ENCODE peak calls at places on chromosomes 12 and 14, in six cellular contexts. G, U, J, I, V and Q are unnamed samples.

GRCh38 chr12:120367252-120367923 is 1.6 kb downstream of the MSI1 start:
- DNase-seq in G (no peak), U (no peak), J (no peak), I (no peak), V (peak; percentile 12), Q (no peak)

GRCh38 chr12:64672925-64673409 is 62.7 kb downstream of the RASSF3 start:
- DNase-seq in G (peak; percentile 57), U (no peak), J (no peak), I (no peak), V (peak; percentile 68), Q (no peak)

GRCh38 chr12:12376636-12377448 is 20.0 kb downstream of the BORCS5 start:
- DNase-seq in G (peak; percentile 57), U (no peak), J (no peak), I (no peak), V (peak; percentile 69), Q (no peak)

GRCh38 chr12:116559330-116560080 is at the start of gene MAP1LC3B2:
- DNase-seq in G (no peak), U (peak; percentile 20), J (peak; percentile 72), I (peak; percentile 59), V (peak; percentile 99), Q (no peak)

GRCh38 chr12:26156201-26156871 is 31.5 kb upstream of the BHLHE41 start:
- DNase-seq in G (no peak), U (no peak), J (no peak), I (no peak), V (peak; percentile 68), Q (no peak)

GRCh38 chr14:78005325-78005724 is 164.8 kb upstream of the NRXN3 start:
- DNase-seq in G (peak; percentile 18), U (no peak), J (no peak), I (no peak), V (no peak), Q (no peak)

GRCh38 chr14:22319526-22320352 is 269.3 kb downstream of the DAD1 start:
- DNase-seq in G (peak; percentile 25), U (no peak), J (peak; percentile 76), I (no peak), V (peak; percentile 51), Q (no peak)

GRCh38 chr12:125114365-125115141 is 49.3 kb downstream of the AACS start:
- DNase-seq in G (no peak), U (no peak), J (no peak), I (peak; percentile 1), V (no peak), Q (no peak)

GRCh38 chr12:79128956-79129355 is 264.4 kb downstream of the SYT1 start:
- DNase-seq in G (no peak), U (no peak), J (no peak), I (no peak), V (no peak), Q (no peak)

GRCh38 chr12:67085699-67086098 is 183.5 kb upstream of the CAND1 start:
- DNase-seq in G (no peak), U (no peak), J (no peak), I (no peak), V (no peak), Q (no peak)

GRCh38 chr12:82089369-82090121 is 268.6 kb downstream of the CCDC59 start:
- DNase-seq in G (no peak), U (no peak), J (no peak), I (no peak), V (no peak), Q (no peak)

GRCh38 chr12:117643971-117644370 is 282.5 kb upstream of the NOS1 start:
- DNase-seq in G (no peak), U (no peak), J (no peak), I (no peak), V (no peak), Q (no peak)

GRCh38 chr14:76133103-76133502 is 18.6 kb upstream of the GPATCH2L start:
- DNase-seq in G (peak; percentile 21), U (no peak), J (no peak), I (no peak), V (peak; percentile 66), Q (no peak)

GRCh38 chr12:62290804-62291203 is 30.6 kb downstream of the USP15 start:
- DNase-seq in G (no peak), U (no peak), J (no peak), I (no peak), V (no peak), Q (no peak)

GRCh38 chr14:92600318-92601053 is 86.9 kb downstream of the RIN3 start:
- DNase-seq in G (peak; percentile 80), U (no peak), J (no peak), I (no peak), V (no peak), Q (no peak)

GRCh38 chr12:47025349-47025748 is 54.1 kb upstream of the PCED1B start:
- DNase-seq in G (no peak), U (no peak), J (no peak), I (no peak), V (no peak), Q (no peak)

GRCh38 chr14:51776102-51776894 is 84.1 kb upstream of the GNG2 start:
- DNase-seq in G (peak; percentile 66), U (no peak), J (peak; percentile 77), I (peak; percentile 22), V (peak; percentile 53), Q (peak; percentile 2)

GRCh38 chr14:101351146-101351545 is 210.1 kb upstream of the DIO3 start:
- DNase-seq in G (no peak), U (no peak), J (no peak), I (no peak), V (no peak), Q (no peak)

GRCh38 chr12:116827432-116827831 is 53.8 kb downstream of the HRK start:
- DNase-seq in G (no peak), U (no peak), J (no peak), I (no peak), V (no peak), Q (no peak)

GRCh38 chr12:67773896-67774295 is 125.4 kb downstream of the DYRK2 start:
- DNase-seq in G (no peak), U (no peak), J (no peak), I (no peak), V (no peak), Q (no peak)

GRCh38 chr14:103887170-103887501 is 39.8 kb upstream of the PPP1R13B start:
- DNase-seq in G (no peak), U (no peak), J (no peak), I (no peak), V (no peak), Q (no peak)

GRCh38 chr14:64821651-64822050 is 58.1 kb downstream of the SPTB start:
- DNase-seq in G (no peak), U (no peak), J (no peak), I (no peak), V (no peak), Q (no peak)

GRCh38 chr12:112716099-112717093 is 75.2 kb upstream of the RPH3A start:
- DNase-seq in G (no peak), U (no peak), J (no peak), I (no peak), V (no peak), Q (no peak)

GRCh38 chr14:105499256-105500035 is 8.4 kb downstream of the TEDC1 start:
- DNase-seq in G (no peak), U (peak; percentile 58), J (peak; percentile 81), I (no peak), V (no peak), Q (no peak)

GRCh38 chr12:29245246-29245645 is 96.2 kb downstream of the FAR2 start:
- DNase-seq in G (no peak), U (no peak), J (no peak), I (no peak), V (no peak), Q (no peak)

GRCh38 chr12:124786065-124786964 is 77.3 kb downstream of the SCARB1 start:
- DNase-seq in G (no peak), U (peak; percentile 27), J (peak; percentile 86), I (no peak), V (no peak), Q (no peak)

GRCh38 chr14:92615451-92615850 is 101.9 kb downstream of the RIN3 start:
- DNase-seq in G (no peak), U (no peak), J (no peak), I (peak; percentile 41), V (no peak), Q (no peak)

GRCh38 chr14:85572845-85573244 is 42.9 kb downstream of the FLRT2 start:
- DNase-seq in G (peak; percentile 81), U (no peak), J (no peak), I (no peak), V (no peak), Q (no peak)